ENCODE peak calls at places on chromosomes 13 and 19, in five cellular contexts. P is mammary epithelial cell, Q is GM23338, A is A673, O is right cardiac atrium. C is an unnamed sample.

GRCh38 chr19:335486-336066 is 9.0 kb downstream of the MIER2 start:
- DNase-seq in A (no peak), O (no peak), P (no peak), Q (no peak), C (no peak)

GRCh38 chr13:74770361-74770760 is 636.2 kb upstream of the KLF12 start:
- DNase-seq in Q (no peak), P (peak; percentile 81), A (no peak), O (no peak), C (peak; percentile 20)

GRCh38 chr13:48579167-48579918 is 46.5 kb upstream of the RCBTB2 start:
- DNase-seq in Q (no peak), A (no peak), O (no peak), P (peak; percentile 54), C (peak; percentile 32)

GRCh38 chr13:95233026-95233635 is 68.1 kb downstream of the ABCC4 start:
- DNase-seq in Q (no peak), O (no peak), P (no peak), A (peak; percentile 45), C (no peak)

GRCh38 chr19:5434970-5435641 is 20.1 kb upstream of the ZNRF4 start:
- DNase-seq in O (no peak), A (peak; percentile 45), Q (no peak), P (peak; percentile 78), C (peak; percentile 58)

GRCh38 chr19:10431254-10431942 is 11.1 kb downstream of the PDE4A start:
- DNase-seq in A (no peak), P (no peak), Q (peak; percentile 49), O (peak; percentile 30), C (peak; percentile 41)

GRCh38 chr19:48962029-48962848 is 2.9 kb upstream of the FTL start:
- DNase-seq in A (no peak), Q (peak; percentile 59), P (no peak), O (peak; percentile 69), C (peak; percentile 72)

GRCh38 chr19:47179643-47180310 is 49.1 kb downstream of the SAE1 start:
- DNase-seq in A (no peak), Q (no peak), O (no peak), P (no peak), C (no peak)

DNA sequence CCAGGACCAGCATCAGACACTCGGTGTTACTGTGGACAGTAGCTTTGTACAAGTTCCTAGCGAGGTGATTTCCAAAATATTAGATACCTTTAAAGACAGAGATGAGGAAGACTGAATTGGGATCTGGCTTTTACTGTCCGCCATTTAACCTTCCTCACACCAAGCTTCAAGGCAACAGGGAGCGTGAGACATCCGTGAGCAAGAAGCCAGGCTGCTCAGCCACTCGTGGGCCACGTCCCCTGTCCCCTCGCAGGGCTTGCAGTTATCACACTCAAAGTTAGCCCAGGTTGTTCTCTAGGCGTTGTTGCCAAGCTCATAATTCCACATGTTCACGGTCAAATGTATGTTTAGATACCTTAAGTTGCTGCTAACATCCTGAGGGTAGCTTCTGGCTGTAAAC is 102.9 kb downstream of the COL4A2 start:
- DNase-seq in O (no peak), A (no peak), Q (no peak), P (no peak), C (no peak)
- H3K27ac ChIP-seq in O (peak overlapping the region; percentile 60), A (no peak overlapping the region), Q (no peak overlapping the region), P (peak overlapping the region; percentile 2), C (no peak overlapping the region)

GRCh38 chr13:82654851-82655517 is 1227.3 kb downstream of the SLITRK1 start:
- DNase-seq in Q (no peak), O (peak; percentile 80), P (peak; percentile 75), A (no peak), C (no peak)
- H3K27ac ChIP-seq in Q (no peak overlapping the region), O (no peak overlapping the region), P (no peak overlapping the region), A (no peak overlapping the region), C (no peak overlapping the region)

GRCh38 chr19:12997225-12997966 is 2.1 kb downstream of the NFIX start:
- DNase-seq in A (no peak), Q (no peak), P (no peak), O (peak; percentile 15), C (no peak)
- H3K27ac ChIP-seq in A (peak overlapping the region; percentile 86), Q (no peak overlapping the region), P (no peak overlapping the region), O (peak overlapping the region; percentile 1), C (no peak overlapping the region)

GRCh38 chr19:36222503-36222902 is 7.6 kb downstream of the ZNF146 start:
- DNase-seq in O (no peak), P (no peak), Q (no peak), A (no peak), C (no peak)

GRCh38 chr19:36221474-36221873 is 6.6 kb downstream of the ZNF146 start:
- DNase-seq in O (no peak), Q (no peak), A (no peak), P (no peak), C (no peak)

GRCh38 chr19:36225219-36225892 is 10.4 kb downstream of the ZNF146 start:
- DNase-seq in P (peak; percentile 17), A (no peak), Q (no peak), O (no peak), C (no peak)
- H3K27ac ChIP-seq in P (no peak overlapping the region), A (no peak overlapping the region), Q (peak overlapping the region; percentile 50), O (no peak overlapping the region), C (no peak overlapping the region)

GRCh38 chr19:35818445-35818844 is 5.8 kb upstream of the PRODH2 start:
- DNase-seq in Q (no peak), O (no peak), P (no peak), A (no peak), C (no peak)
- H3K27ac ChIP-seq in Q (no peak overlapping the region), O (no peak overlapping the region), P (no peak overlapping the region), A (no peak overlapping the region), C (no peak overlapping the region)

GRCh38 chr19:55857974-55858373 is 21.6 kb downstream of the NLRP4 start:
- DNase-seq in Q (no peak), O (no peak), P (no peak), A (no peak), C (no peak)
- H3K27ac ChIP-seq in Q (no peak overlapping the region), O (no peak overlapping the region), P (no peak overlapping the region), A (no peak overlapping the region), C (no peak overlapping the region)